ENCODE peak calls at places on chromosomes 13 and 19, in seven cellular contexts. Q, O, B, L, Z, G and V are unnamed samples.

GRCh38 chr13:45178349-45179142 is 22.3 kb downstream of the KCTD4 start:
- DNase-seq in L (peak; percentile 21), Z (no peak), Q (no peak), O (peak; percentile 88), G (no peak), B (no peak), V (peak; percentile 61)

GRCh38 chr19:44824758-44825157 is 15.9 kb downstream of the BCAM start:
- DNase-seq in L (no peak), Q (no peak), O (no peak), B (peak; percentile 32), G (no peak), Z (no peak), V (no peak)

GRCh38 chr13:26568132-26568815 is 10.8 kb downstream of the WASF3 start:
- DNase-seq in Q (no peak), O (no peak), Z (no peak), G (no peak), B (no peak), L (no peak), V (no peak)

GRCh38 chr13:73542446-73542845 is 483.6 kb downstream of the KLF5 start:
- DNase-seq in Z (no peak), L (no peak), B (peak; percentile 4), Q (no peak), G (no peak), O (no peak), V (no peak)

GRCh38 chr13:99359493-99359892 is 52.3 kb upstream of the GPR183 start:
- DNase-seq in B (no peak), G (no peak), O (no peak), Q (no peak), Z (no peak), L (no peak), V (no peak)

GRCh38 chr13:90416519-90416918 is 931.0 kb upstream of the MIR17HG start:
- DNase-seq in B (no peak), Z (no peak), Q (no peak), G (peak; percentile 40), O (peak; percentile 61), L (peak; percentile 51), V (peak; percentile 41)

GRCh38 chr19:54160182-54160811 is 776 bp upstream of the LENG1 start:
- DNase-seq in B (no peak), L (no peak), G (no peak), Q (no peak), Z (no peak), O (no peak), V (peak; percentile 26)

GRCh38 chr19:7799640-7800355 is 30.2 kb upstream of the EVI5L start:
- DNase-seq in B (peak; percentile 74), G (peak; percentile 43), O (peak; percentile 66), Q (no peak), L (no peak), Z (peak; percentile 55), V (peak; percentile 82)

GRCh38 chr19:54262066-54262465 is 5.0 kb upstream of the LILRB5 start:
- DNase-seq in G (no peak), Z (no peak), O (no peak), B (no peak), Q (no peak), L (no peak), V (no peak)

GRCh38 chr19:13850910-13851753 is 25.8 kb upstream of the NANOS3 start:
- DNase-seq in B (peak; percentile 91), L (no peak), G (peak; percentile 83), O (peak; percentile 92), Q (peak; percentile 95), Z (no peak), V (peak; percentile 94)

GRCh38 chr13:112766336-112766735 is 76.5 kb downstream of the ATP11A start:
- DNase-seq in O (no peak), B (no peak), G (no peak), Q (no peak), L (no peak), Z (no peak), V (no peak)

GRCh38 chr19:56066152-56067023 is 54.7 kb downstream of the ZNF787 start:
- DNase-seq in O (peak; percentile 34), Z (peak; percentile 76), B (peak; percentile 81), L (no peak), Q (peak; percentile 79), G (no peak), V (peak; percentile 40)

GRCh38 chr19:10270616-10271394 is at the start of gene ICAM1:
- DNase-seq in B (peak; percentile 78), L (no peak), G (no peak), Z (peak; percentile 82), Q (peak; percentile 89), O (peak; percentile 39), V (peak; percentile 79)

GRCh38 chr13:111539252-111539651 is 218.8 kb downstream of the TEX29 start:
- DNase-seq in B (no peak), G (no peak), Z (no peak), Q (no peak), L (no peak), O (no peak), V (no peak)

GRCh38 chr13:111540486-111540885 is 220.0 kb downstream of the TEX29 start:
- DNase-seq in O (no peak), L (no peak), G (no peak), Q (no peak), Z (no peak), B (no peak), V (no peak)

GRCh38 chr13:111541345-111541744 is 220.9 kb downstream of the TEX29 start:
- DNase-seq in B (no peak), O (no peak), Q (no peak), L (no peak), G (no peak), Z (no peak), V (no peak)

GRCh38 chr13:111537843-111538499 is 217.5 kb downstream of the TEX29 start:
- DNase-seq in Q (no peak), G (no peak), L (no peak), Z (no peak), B (no peak), O (no peak), V (no peak)

GRCh38 chr13:111539791-111540446 is 219.5 kb downstream of the TEX29 start:
- DNase-seq in G (no peak), Q (no peak), L (no peak), O (no peak), Z (no peak), B (no peak), V (no peak)
- TF ChIP-seq CTCF in G (no peak), Q (no peak), L (no peak), O (no peak), Z (no peak), B (no peak), V (no peak)

GRCh38 chr13:41960195-41960699 is 662 bp downstream of the VWA8 start:
- DNase-seq in O (no peak), B (no peak), Q (no peak), Z (peak; percentile 17), G (no peak), L (no peak), V (peak; percentile 44)

GRCh38 chr13:41956272-41956671 is 4.6 kb downstream of the VWA8 start:
- DNase-seq in Q (no peak), Z (no peak), B (no peak), O (no peak), G (no peak), L (no peak), V (no peak)

GRCh38 chr13:41962994-41963393 is 2.1 kb upstream of the VWA8 start:
- DNase-seq in B (no peak), L (no peak), G (no peak), O (no peak), Z (no peak), Q (no peak), V (no peak)

GRCh38 chr13:41955605-41956004 is 5.3 kb downstream of the VWA8 start:
- DNase-seq in G (no peak), Q (peak; percentile 54), Z (no peak), B (no peak), L (no peak), O (no peak), V (no peak)

DNA sequence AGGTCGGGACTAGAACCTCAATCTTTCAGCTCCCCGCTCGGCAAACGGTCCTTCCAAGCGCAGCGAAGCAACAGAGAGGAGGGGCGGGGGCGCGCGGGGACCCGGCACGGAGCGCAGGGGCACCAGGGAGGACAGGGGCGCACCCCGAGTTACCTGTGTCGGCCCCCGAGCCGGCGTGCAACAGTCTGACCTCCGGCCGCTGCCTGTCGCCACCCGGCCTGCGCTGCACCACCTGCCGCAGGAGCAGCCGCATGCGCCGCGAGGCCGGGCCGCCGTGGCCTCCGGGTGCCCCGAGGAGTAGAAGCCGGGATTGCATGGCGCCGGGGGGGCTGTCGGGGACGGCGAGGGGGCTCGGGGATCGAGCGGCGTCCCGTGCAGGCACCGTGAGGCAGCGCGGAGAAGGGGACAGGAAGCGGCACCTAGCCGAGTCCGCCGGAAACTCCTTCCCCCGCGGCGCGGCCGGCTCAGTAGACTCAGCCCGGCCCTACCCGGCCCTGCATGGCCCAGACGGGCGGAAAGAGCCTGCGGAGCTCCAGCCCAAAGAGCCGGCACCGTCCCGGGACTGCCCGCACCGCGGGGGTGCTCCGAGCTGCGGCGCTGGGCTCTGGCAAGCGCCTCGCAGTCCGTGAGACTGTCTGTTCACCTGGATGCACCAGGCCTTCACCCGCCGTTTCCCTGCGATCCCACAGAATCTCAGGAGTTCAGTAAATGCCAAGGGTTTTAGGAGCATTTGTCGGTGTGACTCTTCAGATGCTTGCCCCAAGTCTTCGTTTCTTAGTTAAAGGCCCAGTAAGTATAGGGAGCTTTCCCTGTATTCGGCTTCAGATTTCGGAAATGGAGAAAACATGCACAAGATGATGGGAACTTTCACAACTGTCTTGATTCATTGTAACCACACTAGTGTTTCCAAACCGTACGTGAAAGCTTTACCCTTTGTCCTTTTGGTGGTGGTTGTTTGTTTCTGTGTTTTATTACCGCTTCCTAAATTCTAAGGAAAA is at the start of gene VWA8:
- DNase-seq in B (peak; percentile 77), L (peak; percentile 5), Q (peak; percentile 91), G (peak; percentile 26), Z (peak; percentile 89), O (peak; percentile 75), V (peak; percentile 79)
- TF ChIP-seq CTCF in B (no peak), L (no peak), Q (no peak), G (no peak), Z (no peak), O (no peak), V (no peak)

DNA sequence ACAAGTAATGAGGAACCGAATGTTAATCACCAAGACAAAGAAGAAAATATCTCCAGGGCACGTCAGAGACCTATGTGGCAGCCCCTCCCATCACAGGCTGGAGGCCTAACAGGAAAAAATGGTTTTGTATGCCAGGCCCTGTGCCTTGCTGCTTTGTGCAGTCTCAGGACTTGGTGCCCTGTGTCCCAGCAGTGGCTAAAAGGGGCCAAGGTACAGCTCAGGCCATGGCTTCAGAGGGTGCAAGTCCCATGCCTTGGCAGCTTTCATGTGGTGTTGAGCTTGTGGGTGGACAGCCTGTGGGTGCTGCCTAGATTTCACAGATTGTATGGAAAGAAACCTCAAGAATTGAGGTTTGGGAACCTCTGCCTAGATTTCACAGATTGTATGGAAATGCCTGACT is 767.2 kb upstream of the SLC10A2 start:
- DNase-seq in B (no peak), O (no peak), Q (no peak), G (no peak), L (no peak), Z (no peak), V (no peak)
- TF ChIP-seq CTCF in B (no peak), O (no peak), Q (no peak), G (no peak), L (no peak), Z (no peak), V (no peak)

GRCh38 chr19:28943651-28944050 is 269.3 kb downstream of the UQCRFS1 start:
- DNase-seq in G (no peak), O (no peak), Q (no peak), L (no peak), Z (no peak), B (no peak), V (no peak)
- TF ChIP-seq CTCF in G (no peak), O (no peak), Q (no peak), L (no peak), Z (no peak), B (no peak), V (no peak)

GRCh38 chr19:4119763-4120162 is 4.2 kb downstream of the MAP2K2 start:
- DNase-seq in O (no peak), G (no peak), L (no peak), Q (no peak), Z (no peak), B (no peak), V (no peak)
- TF ChIP-seq CTCF in O (no peak), G (no peak), L (no peak), Q (no peak), Z (no peak), B (no peak), V (no peak)